ENCODE peak calls at places on chromosomes 5 and 9, in six cellular contexts. One of them, this sample, is unnamed.
A peak's percentile ranks its signal among the peaks of the same experiment; 100 is the strongest.

GRCh38 chr9:124390812-124391658 is 24.2 kb downstream of the PSMB7 start:
- DNase-seq in activated CD4-positive, alpha-beta T cell treated with anti-CD3 and anti-CD28 coated beads, Interleukin-2, amount 50 U/mL, for 24 hours: no peak
- DNase-seq in foreskin fibroblast: no peak
- DNase-seq in activated CD4-positive, alpha-beta memory T cell treated with anti-CD3 and anti-CD28 coated beads, Interleukin-2, amount 10 ng/mL, durations not matched to agents 7 days and 5 days: no peak
- DNase-seq in HEK293T: no peak
- DNase-seq in amygdala: no peak
- DNase-seq in this sample: no peak

GRCh38 chr5:5139358-5140050 is 626 bp upstream of the ADAMTS16 start:
- DNase-seq in activated CD4-positive, alpha-beta T cell treated with anti-CD3 and anti-CD28 coated beads, Interleukin-2, amount 50 U/mL, for 24 hours: no peak
- DNase-seq in foreskin fibroblast: no peak
- DNase-seq in activated CD4-positive, alpha-beta memory T cell treated with anti-CD3 and anti-CD28 coated beads, Interleukin-2, amount 10 ng/mL, durations not matched to agents 7 days and 5 days: no peak
- DNase-seq in HEK293T: no peak
- DNase-seq in amygdala: no peak
- DNase-seq in this sample: no peak

GRCh38 chr9:994005-994404 is 17.6 kb downstream of the DMRT3 start:
- DNase-seq in activated CD4-positive, alpha-beta T cell treated with anti-CD3 and anti-CD28 coated beads, Interleukin-2, amount 50 U/mL, for 24 hours: no peak
- DNase-seq in foreskin fibroblast: no peak
- DNase-seq in activated CD4-positive, alpha-beta memory T cell treated with anti-CD3 and anti-CD28 coated beads, Interleukin-2, amount 10 ng/mL, durations not matched to agents 7 days and 5 days: no peak
- DNase-seq in HEK293T: no peak
- DNase-seq in amygdala: no peak
- DNase-seq in this sample: no peak

GRCh38 chr9:95192631-95193030 is 124.9 kb downstream of the FANCC start:
- DNase-seq in activated CD4-positive, alpha-beta T cell treated with anti-CD3 and anti-CD28 coated beads, Interleukin-2, amount 50 U/mL, for 24 hours: no peak
- DNase-seq in foreskin fibroblast: no peak
- DNase-seq in activated CD4-positive, alpha-beta memory T cell treated with anti-CD3 and anti-CD28 coated beads, Interleukin-2, amount 10 ng/mL, durations not matched to agents 7 days and 5 days: no peak
- DNase-seq in HEK293T: no peak
- DNase-seq in amygdala: no peak
- DNase-seq in this sample: no peak

GRCh38 chr9:133087429-133088145 is 25.8 kb downstream of the CEL start:
- DNase-seq in activated CD4-positive, alpha-beta T cell treated with anti-CD3 and anti-CD28 coated beads, Interleukin-2, amount 50 U/mL, for 24 hours: no peak
- DNase-seq in foreskin fibroblast: no peak
- DNase-seq in activated CD4-positive, alpha-beta memory T cell treated with anti-CD3 and anti-CD28 coated beads, Interleukin-2, amount 10 ng/mL, durations not matched to agents 7 days and 5 days: no peak
- DNase-seq in HEK293T: no peak
- DNase-seq in amygdala: no peak
- DNase-seq in this sample: no peak

GRCh38 chr5:140967226-140967893 is 1.1 kb downstream of the PCDHAC2 start:
- DNase-seq in activated CD4-positive, alpha-beta T cell treated with anti-CD3 and anti-CD28 coated beads, Interleukin-2, amount 50 U/mL, for 24 hours: no peak
- DNase-seq in foreskin fibroblast: no peak
- DNase-seq in activated CD4-positive, alpha-beta memory T cell treated with anti-CD3 and anti-CD28 coated beads, Interleukin-2, amount 10 ng/mL, durations not matched to agents 7 days and 5 days: no peak
- DNase-seq in HEK293T: no peak
- DNase-seq in amygdala: no peak
- DNase-seq in this sample: no peak

GRCh38 chr5:178373711-178374110 is 141.1 kb upstream of the PHYKPL start:
- DNase-seq in activated CD4-positive, alpha-beta T cell treated with anti-CD3 and anti-CD28 coated beads, Interleukin-2, amount 50 U/mL, for 24 hours: no peak
- DNase-seq in foreskin fibroblast: no peak
- DNase-seq in activated CD4-positive, alpha-beta memory T cell treated with anti-CD3 and anti-CD28 coated beads, Interleukin-2, amount 10 ng/mL, durations not matched to agents 7 days and 5 days: no peak
- DNase-seq in HEK293T: no peak
- DNase-seq in amygdala: no peak
- DNase-seq in this sample: no peak

GRCh38 chr9:123616707-123617106 is 260.7 kb downstream of the CRB2 start:
- DNase-seq in activated CD4-positive, alpha-beta T cell treated with anti-CD3 and anti-CD28 coated beads, Interleukin-2, amount 50 U/mL, for 24 hours: no peak
- DNase-seq in foreskin fibroblast: no peak
- DNase-seq in activated CD4-positive, alpha-beta memory T cell treated with anti-CD3 and anti-CD28 coated beads, Interleukin-2, amount 10 ng/mL, durations not matched to agents 7 days and 5 days: no peak
- DNase-seq in HEK293T: no peak
- DNase-seq in amygdala: no peak
- DNase-seq in this sample: no peak

GRCh38 chr5:93735378-93735777 is 6.0 kb downstream of the POU5F2 start:
- DNase-seq in activated CD4-positive, alpha-beta T cell treated with anti-CD3 and anti-CD28 coated beads, Interleukin-2, amount 50 U/mL, for 24 hours: no peak
- DNase-seq in foreskin fibroblast: peak; percentile 47
- DNase-seq in activated CD4-positive, alpha-beta memory T cell treated with anti-CD3 and anti-CD28 coated beads, Interleukin-2, amount 10 ng/mL, durations not matched to agents 7 days and 5 days: no peak
- DNase-seq in HEK293T: no peak
- DNase-seq in amygdala: no peak
- DNase-seq in this sample: no peak

GRCh38 chr9:122085260-122085659 is 7.8 kb downstream of the TTLL11 start:
- DNase-seq in activated CD4-positive, alpha-beta T cell treated with anti-CD3 and anti-CD28 coated beads, Interleukin-2, amount 50 U/mL, for 24 hours: no peak
- DNase-seq in foreskin fibroblast: no peak
- DNase-seq in activated CD4-positive, alpha-beta memory T cell treated with anti-CD3 and anti-CD28 coated beads, Interleukin-2, amount 10 ng/mL, durations not matched to agents 7 days and 5 days: no peak
- DNase-seq in HEK293T: no peak
- DNase-seq in amygdala: no peak
- DNase-seq in this sample: no peak

GRCh38 chr9:70625078-70625477 is 210.6 kb upstream of the KLF9 start:
- DNase-seq in activated CD4-positive, alpha-beta T cell treated with anti-CD3 and anti-CD28 coated beads, Interleukin-2, amount 50 U/mL, for 24 hours: no peak
- DNase-seq in foreskin fibroblast: no peak
- DNase-seq in activated CD4-positive, alpha-beta memory T cell treated with anti-CD3 and anti-CD28 coated beads, Interleukin-2, amount 10 ng/mL, durations not matched to agents 7 days and 5 days: no peak
- DNase-seq in HEK293T: no peak
- DNase-seq in amygdala: no peak
- DNase-seq in this sample: no peak

GRCh38 chr5:50823568-50823967 is 157.1 kb downstream of the PARP8 start:
- DNase-seq in activated CD4-positive, alpha-beta T cell treated with anti-CD3 and anti-CD28 coated beads, Interleukin-2, amount 50 U/mL, for 24 hours: no peak
- DNase-seq in foreskin fibroblast: no peak
- DNase-seq in activated CD4-positive, alpha-beta memory T cell treated with anti-CD3 and anti-CD28 coated beads, Interleukin-2, amount 10 ng/mL, durations not matched to agents 7 days and 5 days: no peak
- DNase-seq in HEK293T: no peak
- DNase-seq in amygdala: no peak
- DNase-seq in this sample: no peak

GRCh38 chr5:179138568-179138925 is 78.4 kb downstream of the ZNF354C start:
- DNase-seq in activated CD4-positive, alpha-beta T cell treated with anti-CD3 and anti-CD28 coated beads, Interleukin-2, amount 50 U/mL, for 24 hours: no peak
- DNase-seq in foreskin fibroblast: no peak
- DNase-seq in activated CD4-positive, alpha-beta memory T cell treated with anti-CD3 and anti-CD28 coated beads, Interleukin-2, amount 10 ng/mL, durations not matched to agents 7 days and 5 days: no peak
- DNase-seq in HEK293T: no peak
- DNase-seq in amygdala: no peak
- DNase-seq in this sample: no peak

GRCh38 chr5:61330341-61330878 is 1.6 kb upstream of the ZSWIM6 start:
- DNase-seq in activated CD4-positive, alpha-beta T cell treated with anti-CD3 and anti-CD28 coated beads, Interleukin-2, amount 50 U/mL, for 24 hours: no peak
- DNase-seq in foreskin fibroblast: no peak
- DNase-seq in activated CD4-positive, alpha-beta memory T cell treated with anti-CD3 and anti-CD28 coated beads, Interleukin-2, amount 10 ng/mL, durations not matched to agents 7 days and 5 days: no peak
- DNase-seq in HEK293T: peak; percentile 28
- DNase-seq in amygdala: no peak
- DNase-seq in this sample: peak; percentile 42

GRCh38 chr9:86424246-86424891 is 70.2 kb upstream of the TUT7 start:
- DNase-seq in activated CD4-positive, alpha-beta T cell treated with anti-CD3 and anti-CD28 coated beads, Interleukin-2, amount 50 U/mL, for 24 hours: no peak
- DNase-seq in foreskin fibroblast: no peak
- DNase-seq in activated CD4-positive, alpha-beta memory T cell treated with anti-CD3 and anti-CD28 coated beads, Interleukin-2, amount 10 ng/mL, durations not matched to agents 7 days and 5 days: no peak
- DNase-seq in HEK293T: no peak
- DNase-seq in amygdala: no peak
- DNase-seq in this sample: no peak

GRCh38 chr5:160171656-160172055 is 52.4 kb upstream of the PWWP2A start:
- DNase-seq in activated CD4-positive, alpha-beta T cell treated with anti-CD3 and anti-CD28 coated beads, Interleukin-2, amount 50 U/mL, for 24 hours: no peak
- DNase-seq in foreskin fibroblast: no peak
- DNase-seq in activated CD4-positive, alpha-beta memory T cell treated with anti-CD3 and anti-CD28 coated beads, Interleukin-2, amount 10 ng/mL, durations not matched to agents 7 days and 5 days: no peak
- DNase-seq in HEK293T: no peak
- DNase-seq in amygdala: no peak
- DNase-seq in this sample: no peak

GRCh38 chr5:150562832-150563231 is 54.9 kb downstream of the NDST1 start:
- DNase-seq in activated CD4-positive, alpha-beta T cell treated with anti-CD3 and anti-CD28 coated beads, Interleukin-2, amount 50 U/mL, for 24 hours: no peak
- DNase-seq in foreskin fibroblast: peak; percentile 38
- DNase-seq in activated CD4-positive, alpha-beta memory T cell treated with anti-CD3 and anti-CD28 coated beads, Interleukin-2, amount 10 ng/mL, durations not matched to agents 7 days and 5 days: peak; percentile 31
- DNase-seq in HEK293T: no peak
- DNase-seq in amygdala: no peak
- DNase-seq in this sample: peak; percentile 46

GRCh38 chr5:116947691-116948528 is 373.3 kb upstream of the SEMA6A start:
- DNase-seq in activated CD4-positive, alpha-beta T cell treated with anti-CD3 and anti-CD28 coated beads, Interleukin-2, amount 50 U/mL, for 24 hours: peak; percentile 47
- DNase-seq in foreskin fibroblast: no peak
- DNase-seq in activated CD4-positive, alpha-beta memory T cell treated with anti-CD3 and anti-CD28 coated beads, Interleukin-2, amount 10 ng/mL, durations not matched to agents 7 days and 5 days: peak; percentile 57
- DNase-seq in HEK293T: peak; percentile 79
- DNase-seq in amygdala: no peak
- DNase-seq in this sample: peak; percentile 76

GRCh38 chr9:88826651-88827245 is 164.5 kb upstream of the S1PR3 start:
- DNase-seq in activated CD4-positive, alpha-beta T cell treated with anti-CD3 and anti-CD28 coated beads, Interleukin-2, amount 50 U/mL, for 24 hours: no peak
- DNase-seq in foreskin fibroblast: no peak
- DNase-seq in activated CD4-positive, alpha-beta memory T cell treated with anti-CD3 and anti-CD28 coated beads, Interleukin-2, amount 10 ng/mL, durations not matched to agents 7 days and 5 days: no peak
- DNase-seq in HEK293T: no peak
- DNase-seq in amygdala: no peak
- DNase-seq in this sample: no peak

GRCh38 chr9:33265211-33265885 is 499 bp downstream of the CHMP5 start:
- DNase-seq in activated CD4-positive, alpha-beta T cell treated with anti-CD3 and anti-CD28 coated beads, Interleukin-2, amount 50 U/mL, for 24 hours: no peak
- DNase-seq in foreskin fibroblast: no peak
- DNase-seq in activated CD4-positive, alpha-beta memory T cell treated with anti-CD3 and anti-CD28 coated beads, Interleukin-2, amount 10 ng/mL, durations not matched to agents 7 days and 5 days: no peak
- DNase-seq in HEK293T: no peak
- DNase-seq in amygdala: no peak
- DNase-seq in this sample: no peak

GRCh38 chr9:21455320-21455719 is 15.1 kb downstream of the IFNA1 start:
- DNase-seq in activated CD4-positive, alpha-beta T cell treated with anti-CD3 and anti-CD28 coated beads, Interleukin-2, amount 50 U/mL, for 24 hours: no peak
- DNase-seq in foreskin fibroblast: no peak
- DNase-seq in activated CD4-positive, alpha-beta memory T cell treated with anti-CD3 and anti-CD28 coated beads, Interleukin-2, amount 10 ng/mL, durations not matched to agents 7 days and 5 days: no peak
- DNase-seq in HEK293T: peak; percentile 69
- DNase-seq in amygdala: no peak
- DNase-seq in this sample: no peak

GRCh38 chr9:78542491-78543175 is 245.7 kb downstream of the PSAT1 start:
- DNase-seq in activated CD4-positive, alpha-beta T cell treated with anti-CD3 and anti-CD28 coated beads, Interleukin-2, amount 50 U/mL, for 24 hours: no peak
- DNase-seq in foreskin fibroblast: no peak
- DNase-seq in activated CD4-positive, alpha-beta memory T cell treated with anti-CD3 and anti-CD28 coated beads, Interleukin-2, amount 10 ng/mL, durations not matched to agents 7 days and 5 days: no peak
- DNase-seq in HEK293T: peak; percentile 7
- DNase-seq in amygdala: no peak
- DNase-seq in this sample: no peak

GRCh38 chr9:72539824-72540347 is 18.5 kb downstream of the TMC1 start:
- DNase-seq in activated CD4-positive, alpha-beta T cell treated with anti-CD3 and anti-CD28 coated beads, Interleukin-2, amount 50 U/mL, for 24 hours: no peak
- DNase-seq in foreskin fibroblast: no peak
- DNase-seq in activated CD4-positive, alpha-beta memory T cell treated with anti-CD3 and anti-CD28 coated beads, Interleukin-2, amount 10 ng/mL, durations not matched to agents 7 days and 5 days: no peak
- DNase-seq in HEK293T: no peak
- DNase-seq in amygdala: no peak
- DNase-seq in this sample: no peak

GRCh38 chr9:114280636-114281315 is 42.1 kb upstream of the ORM1 start:
- DNase-seq in activated CD4-positive, alpha-beta T cell treated with anti-CD3 and anti-CD28 coated beads, Interleukin-2, amount 50 U/mL, for 24 hours: no peak
- DNase-seq in foreskin fibroblast: peak; percentile 68
- DNase-seq in activated CD4-positive, alpha-beta memory T cell treated with anti-CD3 and anti-CD28 coated beads, Interleukin-2, amount 10 ng/mL, durations not matched to agents 7 days and 5 days: no peak
- DNase-seq in HEK293T: no peak
- DNase-seq in amygdala: no peak
- DNase-seq in this sample: no peak

GRCh38 chr5:132414634-132415377 is 45.3 kb downstream of the SLC22A5 start:
- DNase-seq in activated CD4-positive, alpha-beta T cell treated with anti-CD3 and anti-CD28 coated beads, Interleukin-2, amount 50 U/mL, for 24 hours: no peak
- DNase-seq in foreskin fibroblast: no peak
- DNase-seq in activated CD4-positive, alpha-beta memory T cell treated with anti-CD3 and anti-CD28 coated beads, Interleukin-2, amount 10 ng/mL, durations not matched to agents 7 days and 5 days: no peak
- DNase-seq in HEK293T: no peak
- DNase-seq in amygdala: no peak
- DNase-seq in this sample: no peak

GRCh38 chr5:148963679-148964078 is 99.2 kb downstream of the SH3TC2 start:
- DNase-seq in activated CD4-positive, alpha-beta T cell treated with anti-CD3 and anti-CD28 coated beads, Interleukin-2, amount 50 U/mL, for 24 hours: no peak
- DNase-seq in foreskin fibroblast: no peak
- DNase-seq in activated CD4-positive, alpha-beta memory T cell treated with anti-CD3 and anti-CD28 coated beads, Interleukin-2, amount 10 ng/mL, durations not matched to agents 7 days and 5 days: no peak
- DNase-seq in HEK293T: no peak
- DNase-seq in amygdala: no peak
- DNase-seq in this sample: no peak

GRCh38 chr9:113220467-113221002 is 542 bp downstream of the FKBP15 start:
- DNase-seq in activated CD4-positive, alpha-beta T cell treated with anti-CD3 and anti-CD28 coated beads, Interleukin-2, amount 50 U/mL, for 24 hours: no peak
- DNase-seq in foreskin fibroblast: no peak
- DNase-seq in activated CD4-positive, alpha-beta memory T cell treated with anti-CD3 and anti-CD28 coated beads, Interleukin-2, amount 10 ng/mL, durations not matched to agents 7 days and 5 days: peak; percentile 20
- DNase-seq in HEK293T: no peak
- DNase-seq in amygdala: no peak
- DNase-seq in this sample: no peak

GRCh38 chr9:136587944-136588662 is 42.3 kb upstream of the NOTCH1 start:
- DNase-seq in activated CD4-positive, alpha-beta T cell treated with anti-CD3 and anti-CD28 coated beads, Interleukin-2, amount 50 U/mL, for 24 hours: no peak
- DNase-seq in foreskin fibroblast: no peak
- DNase-seq in activated CD4-positive, alpha-beta memory T cell treated with anti-CD3 and anti-CD28 coated beads, Interleukin-2, amount 10 ng/mL, durations not matched to agents 7 days and 5 days: no peak
- DNase-seq in HEK293T: no peak
- DNase-seq in amygdala: no peak
- DNase-seq in this sample: no peak

GRCh38 chr9:129146441-129146933 is 31.6 kb downstream of the IER5L start:
- DNase-seq in activated CD4-positive, alpha-beta T cell treated with anti-CD3 and anti-CD28 coated beads, Interleukin-2, amount 50 U/mL, for 24 hours: no peak
- DNase-seq in foreskin fibroblast: no peak
- DNase-seq in activated CD4-positive, alpha-beta memory T cell treated with anti-CD3 and anti-CD28 coated beads, Interleukin-2, amount 10 ng/mL, durations not matched to agents 7 days and 5 days: no peak
- DNase-seq in HEK293T: no peak
- DNase-seq in amygdala: peak; percentile 53
- DNase-seq in this sample: no peak

GRCh38 chr5:76426391-76426802 is 23.3 kb downstream of the IQGAP2 start:
- DNase-seq in activated CD4-positive, alpha-beta T cell treated with anti-CD3 and anti-CD28 coated beads, Interleukin-2, amount 50 U/mL, for 24 hours: no peak
- DNase-seq in foreskin fibroblast: no peak
- DNase-seq in activated CD4-positive, alpha-beta memory T cell treated with anti-CD3 and anti-CD28 coated beads, Interleukin-2, amount 10 ng/mL, durations not matched to agents 7 days and 5 days: no peak
- DNase-seq in HEK293T: no peak
- DNase-seq in amygdala: no peak
- DNase-seq in this sample: no peak

GRCh38 chr5:135834639-135835529 is at the start of gene SLC25A48:
- DNase-seq in activated CD4-positive, alpha-beta T cell treated with anti-CD3 and anti-CD28 coated beads, Interleukin-2, amount 50 U/mL, for 24 hours: peak; percentile 7
- DNase-seq in foreskin fibroblast: no peak
- DNase-seq in activated CD4-positive, alpha-beta memory T cell treated with anti-CD3 and anti-CD28 coated beads, Interleukin-2, amount 10 ng/mL, durations not matched to agents 7 days and 5 days: peak; percentile 24
- DNase-seq in HEK293T: peak; percentile 85
- DNase-seq in amygdala: no peak
- DNase-seq in this sample: peak; percentile 57

GRCh38 chr9:116572095-116572748 is 114.9 kb upstream of the TRIM32 start:
- DNase-seq in activated CD4-positive, alpha-beta T cell treated with anti-CD3 and anti-CD28 coated beads, Interleukin-2, amount 50 U/mL, for 24 hours: no peak
- DNase-seq in foreskin fibroblast: peak; percentile 91
- DNase-seq in activated CD4-positive, alpha-beta memory T cell treated with anti-CD3 and anti-CD28 coated beads, Interleukin-2, amount 10 ng/mL, durations not matched to agents 7 days and 5 days: peak; percentile 33
- DNase-seq in HEK293T: peak; percentile 81
- DNase-seq in amygdala: peak; percentile 64
- DNase-seq in this sample: peak; percentile 82

GRCh38 chr5:95907067-95907705 is 54.5 kb downstream of the ELL2 start:
- DNase-seq in activated CD4-positive, alpha-beta T cell treated with anti-CD3 and anti-CD28 coated beads, Interleukin-2, amount 50 U/mL, for 24 hours: no peak
- DNase-seq in foreskin fibroblast: no peak
- DNase-seq in activated CD4-positive, alpha-beta memory T cell treated with anti-CD3 and anti-CD28 coated beads, Interleukin-2, amount 10 ng/mL, durations not matched to agents 7 days and 5 days: no peak
- DNase-seq in HEK293T: no peak
- DNase-seq in amygdala: no peak
- DNase-seq in this sample: no peak

GRCh38 chr9:113817171-113817570 is 58.9 kb upstream of the ZNF618 start:
- DNase-seq in activated CD4-positive, alpha-beta T cell treated with anti-CD3 and anti-CD28 coated beads, Interleukin-2, amount 50 U/mL, for 24 hours: no peak
- DNase-seq in foreskin fibroblast: no peak
- DNase-seq in activated CD4-positive, alpha-beta memory T cell treated with anti-CD3 and anti-CD28 coated beads, Interleukin-2, amount 10 ng/mL, durations not matched to agents 7 days and 5 days: no peak
- DNase-seq in HEK293T: no peak
- DNase-seq in amygdala: no peak
- DNase-seq in this sample: no peak

GRCh38 chr5:178429156-178429468 is 161.1 kb downstream of the COL23A1 start:
- DNase-seq in activated CD4-positive, alpha-beta T cell treated with anti-CD3 and anti-CD28 coated beads, Interleukin-2, amount 50 U/mL, for 24 hours: no peak
- DNase-seq in foreskin fibroblast: no peak
- DNase-seq in activated CD4-positive, alpha-beta memory T cell treated with anti-CD3 and anti-CD28 coated beads, Interleukin-2, amount 10 ng/mL, durations not matched to agents 7 days and 5 days: no peak
- DNase-seq in HEK293T: no peak
- DNase-seq in amygdala: no peak
- DNase-seq in this sample: no peak

GRCh38 chr5:11247224-11247623 is 486.2 kb upstream of the DAP start:
- DNase-seq in activated CD4-positive, alpha-beta T cell treated with anti-CD3 and anti-CD28 coated beads, Interleukin-2, amount 50 U/mL, for 24 hours: no peak
- DNase-seq in foreskin fibroblast: no peak
- DNase-seq in activated CD4-positive, alpha-beta memory T cell treated with anti-CD3 and anti-CD28 coated beads, Interleukin-2, amount 10 ng/mL, durations not matched to agents 7 days and 5 days: no peak
- DNase-seq in HEK293T: no peak
- DNase-seq in amygdala: no peak
- DNase-seq in this sample: no peak

GRCh38 chr9:77826621-77827020 is 178.5 kb upstream of the GNA14 start:
- DNase-seq in activated CD4-positive, alpha-beta T cell treated with anti-CD3 and anti-CD28 coated beads, Interleukin-2, amount 50 U/mL, for 24 hours: no peak
- DNase-seq in foreskin fibroblast: no peak
- DNase-seq in activated CD4-positive, alpha-beta memory T cell treated with anti-CD3 and anti-CD28 coated beads, Interleukin-2, amount 10 ng/mL, durations not matched to agents 7 days and 5 days: no peak
- DNase-seq in HEK293T: no peak
- DNase-seq in amygdala: no peak
- DNase-seq in this sample: no peak

This sample was measured in mucosa of gallbladder.